ENCODE peak calls at places on chromosomes 4 and X, in five cellular contexts. O, Q, I, W and E are unnamed samples. For H3K9me3, the result is how much of the 10 kb centered on the place peaks cover.

GRCh38 chr4:160880186-160880585 is 1283.6 kb downstream of the FSTL5 start:
- DNase-seq in O (no peak), Q (no peak), I (no peak), W (no peak), E (no peak)

GRCh38 chrX:118807151-118808017 is 16.2 kb upstream of the ZCCHC12 start:
- DNase-seq in O (no peak), Q (peak), I (no peak), W (peak), E (no peak)

GRCh38 chr4:39706334-39706733 is 8.4 kb downstream of the UBE2K start:
- DNase-seq in O (no peak), Q (peak), I (no peak), W (no peak), E (no peak)

GRCh38 chrX:134406230-134406794 is 53.7 kb upstream of the HPRT1 start:
- DNase-seq in O (no peak), Q (no peak), I (no peak), W (no peak), E (no peak)

GRCh38 chr4:2138846-2139500 is 79.8 kb downstream of the NAT8L start:
- DNase-seq in O (no peak), Q (no peak), I (no peak), W (no peak), E (no peak)

GRCh38 chr4:79421483-79421882 is 13.5 kb upstream of the GK2 start:
- DNase-seq in O (no peak), Q (no peak), I (no peak), W (no peak), E (no peak)

GRCh38 chr4:42104521-42104920 is 47.9 kb downstream of the BEND4 start:
- DNase-seq in O (no peak), Q (peak), I (no peak), W (no peak), E (no peak)

GRCh38 chr4:141977433-141977832 is 341.1 kb downstream of the IL15 start:
- DNase-seq in O (no peak), Q (peak), I (no peak), W (no peak), E (no peak)

GRCh38 chr4:182090186-182090585 is 153.0 kb upstream of the TENM3 start:
- DNase-seq in O (no peak), Q (no peak), I (no peak), W (no peak), E (no peak)

GRCh38 chrX:123085311-123085940 is 98.7 kb upstream of the GRIA3 start:
- DNase-seq in O (no peak), Q (no peak), I (no peak), W (no peak), E (no peak)

GRCh38 chr4:82981116-82981515 is 29.5 kb downstream of the LIN54 start:
- DNase-seq in O (no peak), Q (no peak), I (no peak), W (no peak), E (no peak)

GRCh38 chr4:87934157-87934704 is 41.3 kb upstream of the SPP1 start:
- DNase-seq in O (no peak), Q (no peak), I (no peak), W (no peak), E (no peak)

GRCh38 chr4:6617246-6617645 is 23.2 kb upstream of the MRFAP1 start:
- DNase-seq in O (no peak), Q (no peak), I (no peak), W (no peak), E (no peak)

GRCh38 chr4:74157116-74157742 is 689 bp upstream of the MTHFD2L start:
- DNase-seq in O (no peak), Q (no peak), I (no peak), W (no peak), E (peak)

GRCh38 chr4:22850630-22851029 is 157.9 kb downstream of the GBA3 start:
- DNase-seq in O (no peak), Q (no peak), I (no peak), W (no peak), E (no peak)

GRCh38 chrX:44003975-44004374 is 30.8 kb upstream of the NDP start:
- DNase-seq in O (no peak), Q (peak), I (no peak), W (no peak), E (no peak)

GRCh38 chr4:10158355-10158942 is 41.9 kb upstream of the WDR1 start:
- DNase-seq in O (no peak), Q (peak), I (no peak), W (peak), E (peak)

GRCh38 chr4:26823583-26823982 is 37.1 kb upstream of the STIM2 start:
- DNase-seq in O (no peak), Q (no peak), I (no peak), W (no peak), E (no peak)

GRCh38 chr4:123561525-123561924 is 164.9 kb downstream of the SPRY1 start:
- DNase-seq in O (no peak), Q (no peak), I (no peak), W (no peak), E (no peak)

GRCh38 chr4:101953949-101954348 is 163.4 kb downstream of the BANK1 start:
- DNase-seq in O (no peak), Q (peak), I (no peak), W (no peak), E (no peak)

GRCh38 chrX:42824541-42824940 is 46.6 kb upstream of the PPP1R2C start:
- DNase-seq in O (no peak), Q (no peak), I (no peak), W (no peak), E (no peak)

GRCh38 chrX:76971393-76972376 is 475.5 kb upstream of the FGF16 start:
- DNase-seq in O (no peak), Q (no peak), I (no peak), W (no peak), E (no peak)
- H3K9me3 ChIP-seq in O (under half), Q (under half), I (under half), W (under half), E (under half)

GRCh38 chr4:158172558-158173258 is at the start of gene GASK1B:
- DNase-seq in O (peak), Q (peak), I (no peak), W (no peak), E (no peak)
- H3K27ac ChIP-seq in O (peak), Q (peak), I (no peak), W (no peak), E (no peak)

GRCh38 chr4:28009541-28009940 is 1148.9 kb downstream of the STIM2 start:
- DNase-seq in O (no peak), Q (no peak), I (no peak), W (no peak), E (no peak)

GRCh38 chr4:28007693-28008092 is 1147.1 kb downstream of the STIM2 start:
- DNase-seq in O (no peak), Q (no peak), I (no peak), W (no peak), E (no peak)

GRCh38 chr4:28010543-28011235 is 1150.0 kb downstream of the STIM2 start:
- DNase-seq in O (no peak), Q (no peak), I (no peak), W (no peak), E (no peak)

GRCh38 chr4:28001698-28002097 is 1141.1 kb downstream of the STIM2 start:
- DNase-seq in O (no peak), Q (no peak), I (no peak), W (no peak), E (no peak)

GRCh38 chr4:28006021-28006420 is 1145.4 kb downstream of the STIM2 start:
- DNase-seq in O (no peak), Q (no peak), I (no peak), W (no peak), E (no peak)
- H3K9me3 ChIP-seq in O (under half), Q (under half), I (under half), W (under half), E (under half)

GRCh38 chr4:55409468-55410171 is 13.9 kb downstream of the TMEM165 start:
- DNase-seq in O (no peak), Q (no peak), I (no peak), W (no peak), E (no peak)
- H3K27ac ChIP-seq in O (no peak), Q (no peak), I (no peak), W (no peak), E (no peak)

GRCh38 chrX:136065044-136065671 is 79.9 kb downstream of the SLC9A6 start:
- DNase-seq in O (peak), Q (no peak), I (peak), W (peak), E (peak)
- H3K9me3 ChIP-seq in O (under half), Q (under half), I (under half), W (under half), E (under half)

GRCh38 chr4:119517361-119518229 is 111.0 kb downstream of the PDE5A start:
- DNase-seq in O (no peak), Q (no peak), I (no peak), W (no peak), E (no peak)
- H3K27ac ChIP-seq in O (no peak), Q (no peak), I (no peak), W (no peak), E (no peak)